ENCODE peak calls at places on chromosomes 12 and 14, in nine cellular contexts. R is coronary artery; S is foreskin melanocyte; Q is EL; M is T-helper 2 cell; B is astrocyte of the cerebellum; G is heart right ventricle; L is stimulated activated CD8-positive, alpha-beta memory T cell treated with anti-CD3 and anti-CD28 coated beads, Interleukin-7, amount 100 ng/mL, for 1 hour; E is activated CD4-positive, alpha-beta T cell treated with anti-CD3 and anti-CD28 coated beads, Interleukin-2, amount 50 U/mL, for 48 hours. W is an unnamed sample.

GRCh38 chr12:2563709-2564108 is 231.1 kb upstream of the FKBP4 start:
- DNase-seq in R (no peak), S (no peak), Q (no peak), M (no peak), B (no peak), G (no peak), L (no peak), E (no peak), W (no peak)

GRCh38 chr14:99820702-99821331 is 27.6 kb downstream of the EML1 start:
- DNase-seq in R (no peak), S (no peak), Q (no peak), M (no peak), B (no peak), G (no peak), L (no peak), E (no peak), W (no peak)

GRCh38 chr14:21556378-21557083 is 23.3 kb downstream of the OR10G3 start:
- DNase-seq in R (no peak), S (no peak), Q (no peak), M (no peak), B (no peak), G (no peak), L (no peak), E (no peak), W (no peak)

GRCh38 chr14:56874375-56874774 is 64.1 kb upstream of the OTX2 start:
- DNase-seq in R (no peak), S (no peak), Q (peak), M (no peak), B (no peak), G (no peak), L (no peak), E (peak), W (no peak)

GRCh38 chr12:50524621-50525020 is 19.8 kb downstream of the DIP2B start:
- DNase-seq in R (no peak), S (no peak), Q (no peak), M (no peak), B (no peak), G (no peak), L (no peak), E (no peak), W (no peak)

GRCh38 chr14:103684471-103684870 is 30.8 kb downstream of the XRCC3 start:
- DNase-seq in R (no peak), S (no peak), Q (no peak), M (no peak), B (no peak), G (no peak), L (no peak), E (no peak), W (peak)

GRCh38 chr12:4960030-4960429 is 50.3 kb downstream of the KCNA1 start:
- DNase-seq in R (no peak), S (no peak), Q (no peak), M (no peak), B (no peak), G (peak), L (no peak), E (no peak), W (peak)

GRCh38 chr12:126784328-126784921 is 1482.5 kb upstream of the TMEM132C start:
- DNase-seq in R (no peak), S (peak), Q (peak), M (no peak), B (peak), G (peak), L (no peak), E (peak), W (peak)